ENCODE peak calls at places on chromosomes 1 and 21, in six cellular contexts. W, Z, V, X, H and O are unnamed samples. For H3K4me1, the result is how much of the 10 kb centered on the place peaks cover.

GRCh38 chr1:233635765-233636502 is 22.0 kb downstream of the KCNK1 start:
- DNase-seq in V (no peak), X (no peak), W (no peak), Z (no peak), H (no peak), O (no peak)

GRCh38 chr21:36976882-36977651 is 10.6 kb upstream of the HLCS start:
- DNase-seq in Z (no peak), X (peak), V (no peak), W (no peak), H (no peak), O (peak)

GRCh38 chr1:93636712-93637111 is 44.9 kb downstream of the BCAR3 start:
- DNase-seq in W (no peak), Z (no peak), X (no peak), V (no peak), H (no peak), O (no peak)

GRCh38 chr1:189606795-189607476 is 870.7 kb downstream of the BRINP3 start:
- DNase-seq in W (no peak), X (no peak), H (no peak), V (no peak), Z (no peak), O (no peak)

GRCh38 chr1:42340898-42341297 is 5.9 kb upstream of the FOXJ3 start:
- DNase-seq in H (no peak), Z (no peak), X (no peak), V (no peak), W (no peak), O (no peak)

GRCh38 chr1:40508375-40509341 is at the start of gene EXO5:
- DNase-seq in V (peak), H (peak), W (peak), Z (peak), X (peak), O (peak)

GRCh38 chr1:57131257-57131656 is 165.4 kb upstream of the C8B start:
- DNase-seq in X (no peak), Z (no peak), V (no peak), W (no peak), H (no peak), O (no peak)

GRCh38 chr1:18641005-18641941 is 10.6 kb downstream of the PAX7 start:
- DNase-seq in V (no peak), W (no peak), X (no peak), Z (no peak), H (no peak), O (peak)

GRCh38 chr1:9425859-9426258 is 113.4 kb upstream of the SLC25A33 start:
- DNase-seq in V (no peak), Z (no peak), W (no peak), X (no peak), H (no peak), O (peak)

GRCh38 chr1:49424782-49425181 is 599.0 kb downstream of the AGBL4 start:
- DNase-seq in Z (no peak), X (peak), V (no peak), H (no peak), W (no peak), O (no peak)

DNA sequence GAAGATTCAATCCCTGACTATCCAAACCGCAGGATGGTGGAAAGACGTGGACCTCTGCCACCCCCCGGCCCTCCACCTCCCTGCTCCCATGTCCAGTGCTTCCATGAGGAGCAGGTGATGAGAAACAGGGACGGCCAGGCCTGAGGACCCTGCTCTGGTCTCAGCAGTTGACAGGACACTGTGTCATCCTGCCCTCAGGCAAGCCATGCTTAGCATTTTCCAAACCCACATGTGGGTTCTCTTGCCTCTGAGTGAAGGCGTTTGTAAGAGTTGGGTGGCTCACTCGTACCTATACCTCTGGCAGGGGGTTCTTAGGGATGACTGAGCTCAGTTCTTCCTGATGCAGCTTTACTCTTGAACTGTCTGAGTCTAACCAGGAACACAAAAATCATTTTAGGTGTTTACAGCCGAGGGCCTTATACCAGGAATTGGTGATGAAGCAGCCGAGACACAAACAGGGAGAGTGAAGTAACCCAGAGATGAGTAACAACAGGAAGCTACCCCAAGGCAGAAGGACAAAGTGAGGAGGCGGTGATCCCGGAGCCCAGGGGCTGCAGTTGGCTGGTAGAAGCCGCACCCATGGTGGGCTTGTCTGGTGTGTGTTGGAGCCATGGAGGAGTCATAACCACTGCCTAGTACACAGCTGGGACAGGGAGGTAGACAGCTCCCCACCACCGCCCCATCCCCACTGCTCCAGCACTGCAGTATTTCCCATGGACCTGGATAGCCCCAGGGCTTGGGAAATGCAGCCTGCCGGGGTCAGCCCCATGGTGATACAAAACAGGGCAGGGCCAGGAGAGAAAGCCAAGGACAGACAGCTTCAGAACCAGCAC is 21.4 kb downstream of the MYBPH start:
- DNase-seq in V (no peak), H (no peak), Z (no peak), X (no peak), W (no peak), O (peak)
- H3K27ac ChIP-seq in V (peak), H (no peak), Z (no peak), X (no peak), W (no peak), O (peak)

GRCh38 chr1:109918077-109918606 is 7.5 kb downstream of the CSF1 start:
- DNase-seq in H (no peak), X (no peak), W (no peak), Z (no peak), V (no peak), O (no peak)
- TF ChIP-seq CTCF in H (no peak), X (no peak), W (no peak), Z (no peak), V (no peak), O (no peak)

GRCh38 chr1:31707711-31708110 is 3.9 kb upstream of the COL16A1 start:
- DNase-seq in V (no peak), Z (no peak), W (no peak), X (no peak), H (no peak), O (peak)
- H3K4me1 ChIP-seq in V (under half), Z (under half), W (under half), X (under half), H (under half), O (half or more)

DNA sequence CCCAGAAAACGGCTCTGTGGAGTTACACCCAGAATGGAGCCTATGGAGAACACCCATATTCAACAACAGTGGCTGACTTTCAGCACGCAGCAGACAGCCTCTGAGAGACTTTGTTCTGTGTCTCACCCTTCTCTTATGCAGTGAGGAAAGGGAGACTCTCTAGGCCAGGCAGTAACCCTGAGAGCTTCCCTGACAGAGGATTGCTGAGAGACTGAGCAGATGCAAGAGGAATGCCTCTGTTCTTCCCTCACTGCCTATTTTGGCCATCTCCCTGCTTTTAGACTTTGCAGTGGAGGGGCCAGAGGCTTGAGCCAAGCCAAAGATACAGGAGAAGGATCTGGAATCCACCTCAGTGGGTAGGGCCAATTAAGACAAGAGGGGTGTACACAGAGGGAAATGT is 41.8 kb upstream of the SLC16A1 start:
- DNase-seq in X (no peak), W (peak), H (no peak), V (no peak), Z (no peak), O (peak)
- H3K27ac ChIP-seq in X (no peak), W (peak), H (peak), V (no peak), Z (peak), O (no peak)

GRCh38 chr1:200894712-200895447 is at the start of gene INAVA:
- DNase-seq in H (no peak), W (no peak), V (no peak), Z (no peak), X (no peak), O (peak)
- TF ChIP-seq CTCF in H (no peak), W (no peak), V (no peak), Z (no peak), X (no peak), O (no peak)

DNA sequence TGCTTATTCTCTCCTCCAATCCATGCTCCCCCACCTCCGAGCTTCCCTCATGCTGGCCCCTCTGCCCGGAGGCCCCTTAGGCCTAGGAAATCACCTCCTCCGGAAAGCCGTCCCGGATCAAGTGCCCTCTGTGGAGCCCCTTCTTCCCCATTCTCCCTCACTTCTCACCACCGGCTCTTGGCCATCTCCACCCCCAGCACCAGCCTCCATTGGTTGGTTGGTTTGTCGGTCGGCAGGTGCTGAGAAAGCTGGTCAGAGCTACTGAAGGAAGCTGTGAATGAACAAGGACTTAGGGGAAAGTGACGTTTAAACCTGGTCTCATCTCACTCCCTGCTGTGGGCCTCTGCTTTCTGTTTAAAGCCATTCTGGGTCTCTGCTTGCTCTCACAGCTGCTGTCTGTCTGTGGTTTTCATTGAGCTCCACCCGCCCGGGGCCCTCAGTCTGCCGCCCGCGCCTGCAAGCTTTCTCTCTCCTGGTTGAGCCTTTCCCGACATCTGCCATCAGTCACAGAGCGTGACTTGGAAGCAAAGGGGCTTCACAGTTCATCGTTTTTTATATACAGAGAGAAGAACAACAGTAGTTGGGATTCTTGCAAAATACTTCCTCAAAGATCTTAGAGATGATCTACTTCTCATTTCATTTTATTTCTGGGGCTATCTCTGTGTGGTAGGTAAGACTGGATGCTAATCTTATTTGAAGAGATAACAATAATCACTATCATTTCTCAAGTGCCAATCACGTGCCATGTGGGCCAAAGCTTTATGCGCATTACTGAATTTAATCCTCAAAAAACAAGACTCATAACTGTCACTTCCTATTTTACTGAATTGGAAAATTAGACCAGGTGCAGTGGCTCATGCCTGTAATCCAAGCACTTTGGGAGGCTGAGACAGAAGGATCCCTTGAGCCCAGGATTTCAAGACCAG is 122.0 kb downstream of the KCNN3 start:
- DNase-seq in Z (no peak), X (peak), V (no peak), H (peak), W (peak), O (no peak)
- H3K4me1 ChIP-seq in Z (under half), X (half or more), V (under half), H (under half), W (under half), O (under half)

DNA sequence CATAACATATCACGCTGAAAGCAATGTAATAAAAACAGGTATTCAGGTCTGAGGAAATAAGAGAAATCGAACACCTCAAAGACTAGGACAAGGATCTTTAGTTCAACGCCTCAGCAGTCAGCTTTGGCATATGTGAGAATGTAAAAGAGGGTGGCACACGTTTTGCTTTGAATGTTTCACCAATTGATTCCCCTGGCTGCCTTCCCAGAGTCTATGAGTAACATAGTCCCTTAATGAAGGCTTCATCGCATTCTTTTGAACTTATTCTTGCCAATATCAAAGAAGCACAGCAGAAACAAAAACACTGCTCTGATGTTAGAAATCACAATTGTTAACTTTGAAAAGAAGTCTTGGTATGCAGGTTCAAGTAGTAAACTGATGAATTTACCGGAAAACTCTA is 764.8 kb downstream of the ADGRL2 start:
- DNase-seq in V (no peak), W (no peak), H (no peak), X (no peak), Z (no peak), O (peak)
- H3K27ac ChIP-seq in V (peak), W (no peak), H (no peak), X (no peak), Z (peak), O (peak)

DNA sequence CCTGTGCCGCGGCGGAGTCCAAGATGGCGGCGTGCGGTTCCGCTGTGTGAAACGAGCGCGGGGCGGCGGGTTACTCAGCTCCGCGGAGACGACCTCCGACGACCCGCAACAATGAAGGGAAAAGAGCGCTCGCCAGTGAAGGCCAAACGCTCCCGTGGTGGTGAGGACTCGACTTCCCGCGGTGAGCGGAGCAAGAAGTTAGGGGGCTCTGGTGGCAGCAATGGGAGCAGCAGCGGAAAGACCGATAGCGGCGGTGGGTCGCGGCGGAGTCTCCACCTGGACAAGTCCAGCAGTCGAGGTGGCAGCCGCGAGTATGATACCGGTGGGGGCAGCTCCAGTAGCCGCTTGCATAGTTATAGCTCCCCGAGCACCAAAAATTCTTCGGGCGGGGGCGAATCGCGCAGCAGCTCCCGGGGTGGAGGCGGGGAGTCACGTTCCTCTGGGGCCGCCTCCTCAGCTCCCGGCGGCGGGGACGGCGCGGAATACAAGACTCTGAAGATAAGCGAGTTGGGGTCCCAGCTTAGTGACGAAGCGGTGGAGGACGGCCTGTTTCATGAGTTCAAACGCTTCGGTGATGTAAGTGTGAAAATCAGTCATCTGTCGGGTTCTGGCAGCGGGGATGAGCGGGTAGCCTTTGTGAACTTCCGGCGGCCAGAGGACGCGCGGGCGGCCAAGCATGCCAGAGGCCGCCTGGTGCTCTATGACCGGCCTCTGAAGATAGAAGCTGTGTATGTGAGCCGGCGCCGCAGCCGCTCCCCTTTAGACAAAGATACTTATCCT is 440 bp downstream of the RBM15 start:
- DNase-seq in Z (no peak), V (peak), H (peak), X (peak), W (peak), O (peak)
- TF ChIP-seq CTCF in Z (peak), V (peak), H (peak), X (peak), W (peak), O (peak)

GRCh38 chr1:3471356-3472087 is 17.1 kb downstream of the ARHGEF16 start:
- DNase-seq in Z (no peak), W (peak), X (no peak), V (no peak), H (peak), O (peak)
- H3K4me1 ChIP-seq in Z (half or more), W (under half), X (under half), V (under half), H (under half), O (under half)